ENCODE peak calls at places on chromosomes 6 and 20, in five cellular contexts. F is IMR-90, Q is PC-3, O is fibroblast of lung, G is kidney. B is an unnamed sample.

GRCh38 chr20:41432620-41433602 is 66.3 kb upstream of the EMILIN3 start:
- DNase-seq in O (no peak), Q (no peak), G (no peak), F (no peak), B (no peak)

GRCh38 chr20:58650776-58651547 is at the start of gene STX16:
- DNase-seq in F (peak; percentile 91), G (peak; percentile 97), O (peak; percentile 94), Q (peak; percentile 99), B (peak; percentile 97)

GRCh38 chr6:27138837-27139752 is 108.4 kb upstream of the PRSS16 start:
- DNase-seq in Q (no peak), G (peak; percentile 82), F (peak; percentile 60), O (peak; percentile 74), B (no peak)

GRCh38 chr6:26215200-26216014 is 128.2 kb downstream of the HFE start:
- DNase-seq in O (peak; percentile 32), Q (peak; percentile 60), F (peak; percentile 36), G (no peak), B (peak; percentile 29)

GRCh38 chr20:479487-479886 is 17.2 kb upstream of the TBC1D20 start:
- DNase-seq in Q (no peak), G (no peak), O (peak; percentile 56), F (peak; percentile 30), B (no peak)

GRCh38 chr6:148608211-148608951 is 138.4 kb upstream of the UST start:
- DNase-seq in O (peak; percentile 43), G (no peak), Q (peak; percentile 42), F (peak; percentile 19), B (peak; percentile 40)

GRCh38 chr20:53157443-53158408 is 185.6 kb downstream of the TSHZ2 start:
- DNase-seq in O (peak; percentile 52), F (peak; percentile 53), Q (peak; percentile 82), G (no peak), B (peak; percentile 41)

GRCh38 chr6:6837541-6838080 is 249.1 kb downstream of the LY86 start:
- DNase-seq in F (no peak), G (no peak), O (no peak), Q (no peak), B (no peak)

GRCh38 chr6:116695398-116695797 is 14.4 kb downstream of the KPNA5 start:
- DNase-seq in F (no peak), G (no peak), O (peak; percentile 17), Q (no peak), B (no peak)

GRCh38 chr6:166728884-166729530 is 102.0 kb upstream of the RPS6KA2 start:
- DNase-seq in Q (no peak), G (no peak), F (no peak), O (no peak), B (no peak)

GRCh38 chr6:108118359-108118724 is 43.8 kb upstream of the OSTM1 start:
- DNase-seq in Q (no peak), F (no peak), O (no peak), G (no peak), B (no peak)

GRCh38 chr6:159720708-159721107 is 6.6 kb upstream of the WTAP start:
- DNase-seq in O (peak; percentile 33), G (no peak), F (no peak), Q (peak; percentile 59), B (peak; percentile 38)

GRCh38 chr6:137763436-137763835 is 103.6 kb upstream of the TNFAIP3 start:
- DNase-seq in F (no peak), O (no peak), G (no peak), Q (no peak), B (no peak)

GRCh38 chr6:2563635-2564034 is 187.1 kb downstream of the MYLK4 start:
- DNase-seq in Q (peak; percentile 64), O (peak; percentile 17), F (peak; percentile 20), G (no peak), B (no peak)

GRCh38 chr6:41976794-41977484 is 35.3 kb upstream of the CCND3 start:
- DNase-seq in G (no peak), Q (peak; percentile 84), F (peak; percentile 85), O (peak; percentile 64), B (peak; percentile 77)

GRCh38 chr6:33014841-33015634 is 5.6 kb upstream of the HLA-DOA start:
- DNase-seq in Q (peak; percentile 83), O (peak; percentile 91), F (peak; percentile 86), G (no peak), B (peak; percentile 79)

GRCh38 chr6:15793288-15793687 is 130.5 kb upstream of the DTNBP1 start:
- DNase-seq in F (peak; percentile 35), O (peak; percentile 2), Q (peak; percentile 84), G (no peak), B (peak; percentile 76)

GRCh38 chr6:15431762-15432495 is 186.1 kb downstream of the JARID2 start:
- DNase-seq in F (peak; percentile 59), G (no peak), O (no peak), Q (peak; percentile 61), B (peak; percentile 71)

GRCh38 chr20:53827996-53828672 is 234.5 kb upstream of the ZNF217 start:
- DNase-seq in G (no peak), Q (peak; percentile 98), F (peak; percentile 98), O (peak; percentile 100), B (peak; percentile 92)

GRCh38 chr6:37546141-37546871 is 46.6 kb upstream of the CCDC167 start:
- DNase-seq in G (no peak), O (no peak), F (no peak), Q (no peak), B (no peak)

GRCh38 chr6:41352907-41353306 is 17.5 kb downstream of the NCR2 start:
- DNase-seq in G (no peak), Q (no peak), F (no peak), O (no peak), B (no peak)

DNA sequence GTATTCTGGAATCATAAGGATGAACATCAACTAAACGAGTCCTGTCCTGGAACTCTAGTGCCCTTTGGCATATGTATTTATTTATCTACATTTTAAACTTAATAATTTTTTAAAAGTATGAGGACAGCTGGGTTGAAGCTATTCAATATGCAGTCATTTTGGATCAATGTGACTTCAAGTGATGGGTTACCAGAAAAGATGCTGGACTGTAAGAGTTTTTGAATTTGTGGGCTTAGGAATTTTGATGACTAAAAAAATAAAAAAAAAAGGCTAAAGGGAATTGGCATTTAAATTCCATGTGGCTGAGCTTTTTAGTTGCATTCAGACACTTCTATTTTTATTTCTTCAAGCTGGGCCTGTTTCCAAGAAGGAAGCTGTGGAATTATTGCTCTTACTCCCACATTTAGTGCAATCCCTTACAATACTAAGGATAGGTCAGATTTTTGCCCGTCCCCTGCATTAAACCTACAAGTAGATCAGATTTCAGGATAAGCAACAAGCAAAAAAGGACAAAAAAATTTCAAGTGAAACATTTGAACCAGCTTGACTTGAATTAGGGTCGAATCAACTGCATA is 704.2 kb upstream of the CITED2 start:
- DNase-seq in O (peak; percentile 96), F (peak; percentile 92), G (no peak), Q (peak; percentile 63), B (peak; percentile 88)
- H3K9ac ChIP-seq in O (no peak overlapping the region), F (no peak overlapping the region), G (no peak overlapping the region), Q (no peak overlapping the region), B (peak overlapping the region; percentile 0)

GRCh38 chr6:46044876-46045617 is 29.4 kb upstream of the CLIC5 start:
- DNase-seq in Q (peak; percentile 83), O (peak; percentile 89), F (peak; percentile 74), G (peak; percentile 54), B (peak; percentile 90)
- H3K4me1 ChIP-seq in Q (peaks cover 9% of the 10 kb centered on the region), O (peaks cover 4% of the 10 kb centered on the region), F (no peaks in the 10 kb centered on the region), G (no peaks in the 10 kb centered on the region), B (peaks cover 8% of the 10 kb centered on the region)

DNA sequence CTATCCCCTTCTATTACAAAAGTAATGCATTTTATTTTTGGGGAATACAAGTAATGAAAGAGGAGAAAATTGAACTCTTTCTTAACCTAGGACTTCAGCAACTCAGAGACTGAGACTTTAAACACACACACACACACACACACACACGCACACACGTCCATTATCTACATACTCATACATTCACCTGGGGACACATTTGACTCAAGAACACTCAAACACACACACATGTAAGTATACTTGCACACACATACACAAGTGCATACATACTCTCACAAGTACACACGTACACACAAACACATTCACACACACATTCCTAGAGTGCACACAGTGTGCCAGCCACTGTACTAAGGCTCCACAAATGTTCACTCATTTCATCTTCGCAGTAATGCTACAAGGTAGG is 2.1 kb upstream of the R3HDML start:
- DNase-seq in F (no peak), G (no peak), O (no peak), Q (no peak), B (no peak)
- H3K9ac ChIP-seq in F (no peak overlapping the region), G (no peak overlapping the region), O (no peak overlapping the region), Q (no peak overlapping the region), B (no peak overlapping the region)

DNA sequence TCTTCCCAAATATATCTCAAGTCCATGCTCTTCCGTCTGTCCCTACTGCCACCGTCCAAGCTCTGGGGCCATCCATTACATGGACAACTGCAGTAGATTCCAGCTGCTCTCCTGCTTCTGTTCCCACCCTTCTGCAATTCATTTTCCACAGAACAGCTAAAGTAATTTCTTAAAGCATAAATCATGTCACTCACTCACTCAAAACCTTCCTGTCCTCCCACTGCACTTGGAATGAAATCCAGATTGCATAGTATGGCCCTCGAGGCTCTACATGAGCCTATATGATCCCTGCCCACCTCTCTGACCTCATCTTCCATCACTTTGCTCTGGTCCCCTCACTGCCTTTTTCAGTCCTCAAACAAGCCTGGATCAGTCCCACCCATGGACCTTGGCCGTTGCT is 10.9 kb downstream of the PHACTR2 start:
- DNase-seq in F (no peak), O (no peak), Q (no peak), G (no peak), B (no peak)
- H3K4me1 ChIP-seq in F (peaks cover 22% of the 10 kb centered on the region), O (peaks cover 16% of the 10 kb centered on the region), Q (peaks cover 11% of the 10 kb centered on the region), G (no peaks in the 10 kb centered on the region), B (peaks cover 41% of the 10 kb centered on the region)

GRCh38 chr20:34163316-34163715 is 51.3 kb upstream of the EIF2S2 start:
- DNase-seq in F (no peak), G (no peak), O (no peak), Q (no peak), B (no peak)

GRCh38 chr20:34164569-34164968 is 52.5 kb upstream of the EIF2S2 start:
- DNase-seq in O (no peak), F (no peak), Q (no peak), G (no peak), B (no peak)

GRCh38 chr20:34165246-34165645 is 53.2 kb upstream of the EIF2S2 start:
- DNase-seq in G (no peak), Q (no peak), O (no peak), F (no peak), B (no peak)
- H3K9ac ChIP-seq in G (no peak overlapping the region), Q (no peak overlapping the region), O (no peak overlapping the region), F (no peak overlapping the region), B (no peak overlapping the region)

GRCh38 chr20:43946659-43947315 is 32.1 kb downstream of the TOX2 start:
- DNase-seq in G (no peak), Q (no peak), F (no peak), O (no peak), B (no peak)

GRCh38 chr20:43947316-43947710 is 32.7 kb downstream of the TOX2 start:
- DNase-seq in O (no peak), Q (no peak), G (no peak), F (no peak), B (peak; percentile 65)

GRCh38 chr20:43944653-43945235 is 30.1 kb downstream of the TOX2 start:
- DNase-seq in F (no peak), G (no peak), Q (no peak), O (no peak), B (no peak)

GRCh38 chr20:43945391-43946205 is 30.9 kb downstream of the TOX2 start:
- DNase-seq in G (no peak), Q (no peak), O (no peak), F (no peak), B (no peak)

DNA sequence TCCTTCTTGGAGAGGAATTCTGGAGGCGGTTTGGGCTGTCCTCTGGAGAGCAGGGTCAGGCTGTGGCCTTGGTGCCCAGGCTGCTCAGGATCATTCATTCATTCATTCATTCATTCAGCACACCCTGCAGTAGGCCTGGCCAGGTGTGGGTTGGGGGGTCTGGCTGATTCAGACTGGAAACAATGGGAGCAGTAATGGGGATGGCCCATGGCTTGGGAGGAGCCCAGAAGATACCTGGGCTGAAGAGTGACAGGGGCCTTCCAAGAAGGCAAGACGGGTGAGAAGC is 31.5 kb downstream of the TOX2 start:
- DNase-seq in Q (no peak), G (no peak), F (no peak), O (no peak), B (no peak)
- H3K4me1 ChIP-seq in Q (peaks cover 23% of the 10 kb centered on the region), G (no peaks in the 10 kb centered on the region), F (peaks cover 28% of the 10 kb centered on the region), O (peaks cover 15% of the 10 kb centered on the region), B (peaks cover 17% of the 10 kb centered on the region)